ENCODE peak calls at places on chromosomes 12 and 14, in six cellular contexts. B, Z, J, G, M and O are unnamed samples.

GRCh38 chr12:128976120-128976519 is 122.8 kb downstream of the GLT1D1 start:
- DNase-seq in B (peak; percentile 5), Z (peak; percentile 0), J (no peak), G (no peak), M (no peak), O (no peak)

GRCh38 chr14:88616697-88617096 is 53.9 kb downstream of the ZC3H14 start:
- DNase-seq in B (no peak), Z (no peak), J (no peak), G (no peak), M (no peak), O (no peak)

GRCh38 chr14:41925409-41925808 is 318.7 kb downstream of the LRFN5 start:
- DNase-seq in B (no peak), Z (peak; percentile 42), J (no peak), G (no peak), M (peak; percentile 55), O (no peak)

GRCh38 chr12:77299001-77299400 is 233.6 kb upstream of the E2F7 start:
- DNase-seq in B (no peak), Z (no peak), J (no peak), G (no peak), M (no peak), O (no peak)

GRCh38 chr12:65464930-65465329 is 186.4 kb downstream of the MSRB3 start:
- DNase-seq in B (no peak), Z (no peak), J (no peak), G (no peak), M (no peak), O (no peak)

GRCh38 chr12:116390656-116391335 is 113.3 kb upstream of the MED13L start:
- DNase-seq in B (no peak), Z (no peak), J (no peak), G (no peak), M (no peak), O (no peak)

GRCh38 chr12:121626853-121627623 is 708 bp downstream of the ORAI1 start:
- DNase-seq in B (peak; percentile 30), Z (no peak), J (peak; percentile 88), G (peak; percentile 50), M (no peak), O (peak; percentile 86)

GRCh38 chr12:51977320-51977753 is 25.8 kb downstream of the ACVR1B start:
- DNase-seq in B (no peak), Z (no peak), J (no peak), G (no peak), M (no peak), O (no peak)

GRCh38 chr14:96256420-96256819 is 410 bp downstream of the BDKRB1 start:
- DNase-seq in B (no peak), Z (no peak), J (no peak), G (no peak), M (no peak), O (no peak)

GRCh38 chr14:54781936-54782802 is 120.5 kb downstream of the GCH1 start:
- DNase-seq in B (no peak), Z (no peak), J (no peak), G (no peak), M (peak; percentile 67), O (peak; percentile 57)

GRCh38 chr12:124915249-124916236 is 1.1 kb upstream of the UBC start:
- DNase-seq in B (no peak), Z (no peak), J (peak; percentile 86), G (no peak), M (no peak), O (peak; percentile 80)

GRCh38 chr12:13165578-13166120 is 30.9 kb upstream of the EMP1 start:
- DNase-seq in B (peak; percentile 41), Z (no peak), J (no peak), G (no peak), M (peak; percentile 35), O (peak; percentile 81)

GRCh38 chr12:74644681-74645080 is 107.0 kb downstream of the ATXN7L3B start:
- DNase-seq in B (no peak), Z (no peak), J (no peak), G (no peak), M (no peak), O (no peak)

GRCh38 chr12:49969027-49969426 is 3.7 kb upstream of the AQP6 start:
- DNase-seq in B (peak; percentile 75), Z (peak; percentile 34), J (no peak), G (no peak), M (no peak), O (peak; percentile 62)

GRCh38 chr12:45762185-45763110 is 32.9 kb downstream of the ARID2 start:
- DNase-seq in B (no peak), Z (peak; percentile 19), J (no peak), G (no peak), M (peak; percentile 32), O (no peak)